ENCODE peak calls at places on chromosomes 4 and X, in ten cellular contexts. F is stimulated activated CD4-positive, alpha-beta T cell treated with anti-CD3 and anti-CD28 coated beads, Interleukin-4, amount 100 ng/mL, for 24 hours; J is brain pericyte; Y is germinal center; T is testis; W is head of caudate nucleus; U is C1 segment of cervical spinal cord; G is A172; S is SK-N-DZ; R is activated T-cell treated with anti-CD3 and anti-CD28 coated beads for 1 hour. X is an unnamed sample.

GRCh38 chrX:3763111-3763510 is 49.7 kb upstream of the PRKX start:
- DNase-seq in R (no peak), S (no peak), G (no peak), J (no peak), Y (no peak), F (no peak), U (no peak), W (no peak), T (no peak), X (no peak)

GRCh38 chr4:56907009-56907408 is 691 bp upstream of the REST start:
- DNase-seq in G (no peak), F (peak; percentile 25), W (no peak), U (no peak), Y (peak; percentile 14), R (peak; percentile 16), S (no peak), T (no peak), J (no peak), X (peak; percentile 4)

GRCh38 chrX:73913580-73913979 is 350.6 kb downstream of the CHIC1 start:
- DNase-seq in U (no peak), S (no peak), R (no peak), J (peak; percentile 6), F (no peak), W (no peak), G (peak; percentile 53), T (no peak), Y (no peak), X (no peak)

GRCh38 chr4:47642985-47643745 is 158.1 kb downstream of the ATP10D start:
- DNase-seq in T (no peak), G (peak; percentile 5), R (no peak), W (peak; percentile 28), J (no peak), Y (no peak), S (no peak), U (no peak), F (no peak), X (no peak)

GRCh38 chr4:10684631-10685030 is at the start of gene CLNK:
- DNase-seq in R (no peak), T (no peak), F (no peak), J (no peak), W (no peak), S (no peak), Y (peak; percentile 30), U (no peak), G (no peak), X (no peak)

GRCh38 chr4:126604273-126604867 is 1028.4 kb upstream of the INTU start:
- DNase-seq in F (no peak), W (no peak), S (peak; percentile 35), Y (no peak), J (no peak), T (peak; percentile 61), G (peak; percentile 25), R (no peak), U (no peak), X (no peak)

GRCh38 chrX:16711219-16712115 is 1.0 kb downstream of the CTPS2 start:
- DNase-seq in G (no peak), W (peak; percentile 15), Y (peak; percentile 3), J (no peak), R (no peak), U (no peak), S (peak; percentile 7), F (no peak), T (peak; percentile 14), X (no peak)

GRCh38 chrX:39633293-39633692 is 464.5 kb downstream of the BCOR start:
- DNase-seq in S (peak; percentile 96), F (no peak), R (no peak), Y (no peak), U (no peak), J (no peak), W (no peak), T (no peak), G (peak; percentile 22), X (no peak)

GRCh38 chr4:97576955-97577354 is 566.3 kb downstream of the STPG2 start:
- DNase-seq in G (no peak), W (no peak), R (no peak), S (no peak), Y (no peak), U (no peak), J (no peak), F (no peak), T (no peak), X (no peak)

GRCh38 chr4:158865520-158866177 is 96.8 kb downstream of the FNIP2 start:
- DNase-seq in J (no peak), W (no peak), R (no peak), U (no peak), Y (no peak), F (no peak), S (no peak), T (no peak), G (no peak), X (no peak)

GRCh38 chr4:84479663-84480062 is 19.4 kb downstream of the NKX6-1 start:
- DNase-seq in R (no peak), Y (no peak), T (no peak), W (no peak), J (no peak), S (no peak), U (no peak), F (no peak), G (peak; percentile 4), X (no peak)

GRCh38 chrX:72395252-72395651 is 89.5 kb upstream of the CITED1 start:
- DNase-seq in S (no peak), U (no peak), W (no peak), Y (no peak), J (no peak), R (no peak), G (no peak), T (no peak), F (no peak), X (no peak)

GRCh38 chrX:54194982-54195588 is 12.0 kb upstream of the FAM120C start:
- DNase-seq in U (no peak), W (no peak), G (no peak), F (no peak), S (no peak), T (no peak), R (no peak), Y (no peak), J (no peak), X (no peak)